ENCODE peak calls at places on chromosomes 16 and 17, in eight cellular contexts. T, J, K, L, H, F, B and P are unnamed samples.

GRCh38 chr17:39617446-39618251 is 9.1 kb upstream of the PPP1R1B start:
- DNase-seq in T (peak; percentile 74), J (no peak), K (peak; percentile 85), L (peak; percentile 77), H (peak; percentile 48), F (no peak), B (peak; percentile 58), P (no peak)

GRCh38 chr16:9847146-9847545 is 335.1 kb downstream of the GRIN2A start:
- DNase-seq in T (no peak), J (no peak), K (no peak), L (no peak), H (no peak), F (no peak), B (no peak), P (no peak)

GRCh38 chr16:1493746-1494094 is 560 bp downstream of the TELO2 start:
- DNase-seq in T (no peak), J (peak; percentile 54), K (no peak), L (no peak), H (no peak), F (no peak), B (no peak), P (no peak)

GRCh38 chr16:2822158-2822495 is 5.1 kb downstream of the PRSS21 start:
- DNase-seq in T (no peak), J (no peak), K (no peak), L (no peak), H (no peak), F (no peak), B (no peak), P (peak; percentile 36)

GRCh38 chr16:2032285-2033056 is 5.8 kb downstream of the NHERF2 start:
- DNase-seq in T (no peak), J (no peak), K (peak; percentile 55), L (no peak), H (no peak), F (no peak), B (no peak), P (no peak)

GRCh38 chr16:3256146-3256875 is at the start of gene MEFV:
- DNase-seq in T (peak; percentile 64), J (no peak), K (no peak), L (no peak), H (no peak), F (no peak), B (no peak), P (peak; percentile 73)

GRCh38 chr17:30062372-30062771 is 54.2 kb upstream of the NSRP1 start:
- DNase-seq in T (no peak), J (no peak), K (no peak), L (no peak), H (no peak), F (no peak), B (no peak), P (no peak)

GRCh38 chr16:27429330-27429871 is 27.4 kb downstream of the IL21R start:
- DNase-seq in T (no peak), J (no peak), K (no peak), L (no peak), H (no peak), F (no peak), B (no peak), P (peak; percentile 0)

GRCh38 chr17:39169101-39169500 is 3.1 kb upstream of the ARL5C start:
- DNase-seq in T (no peak), J (no peak), K (no peak), L (no peak), H (no peak), F (no peak), B (no peak), P (no peak)

GRCh38 chr17:15083225-15083624 is 181.9 kb downstream of the PMP22 start:
- DNase-seq in T (no peak), J (no peak), K (no peak), L (no peak), H (no peak), F (no peak), B (peak; percentile 21), P (no peak)

GRCh38 chr17:81295678-81296381 is 723 bp upstream of the SLC38A10 start:
- DNase-seq in T (peak; percentile 35), J (peak; percentile 63), K (peak; percentile 85), L (peak; percentile 81), H (no peak), F (peak; percentile 80), B (no peak), P (no peak)

GRCh38 chr17:44043326-44043725 is 23.1 kb downstream of the LSM12 start:
- DNase-seq in T (peak; percentile 77), J (no peak), K (no peak), L (no peak), H (no peak), F (no peak), B (no peak), P (no peak)

GRCh38 chr16:85655216-85656129 is 33.3 kb downstream of the GINS2 start:
- DNase-seq in T (no peak), J (no peak), K (peak; percentile 49), L (no peak), H (no peak), F (no peak), B (no peak), P (no peak)

GRCh38 chr16:48383877-48384304 is 1.3 kb downstream of the SIAH1 start:
- DNase-seq in T (no peak), J (no peak), K (no peak), L (no peak), H (no peak), F (no peak), B (peak; percentile 13), P (no peak)

DNA sequence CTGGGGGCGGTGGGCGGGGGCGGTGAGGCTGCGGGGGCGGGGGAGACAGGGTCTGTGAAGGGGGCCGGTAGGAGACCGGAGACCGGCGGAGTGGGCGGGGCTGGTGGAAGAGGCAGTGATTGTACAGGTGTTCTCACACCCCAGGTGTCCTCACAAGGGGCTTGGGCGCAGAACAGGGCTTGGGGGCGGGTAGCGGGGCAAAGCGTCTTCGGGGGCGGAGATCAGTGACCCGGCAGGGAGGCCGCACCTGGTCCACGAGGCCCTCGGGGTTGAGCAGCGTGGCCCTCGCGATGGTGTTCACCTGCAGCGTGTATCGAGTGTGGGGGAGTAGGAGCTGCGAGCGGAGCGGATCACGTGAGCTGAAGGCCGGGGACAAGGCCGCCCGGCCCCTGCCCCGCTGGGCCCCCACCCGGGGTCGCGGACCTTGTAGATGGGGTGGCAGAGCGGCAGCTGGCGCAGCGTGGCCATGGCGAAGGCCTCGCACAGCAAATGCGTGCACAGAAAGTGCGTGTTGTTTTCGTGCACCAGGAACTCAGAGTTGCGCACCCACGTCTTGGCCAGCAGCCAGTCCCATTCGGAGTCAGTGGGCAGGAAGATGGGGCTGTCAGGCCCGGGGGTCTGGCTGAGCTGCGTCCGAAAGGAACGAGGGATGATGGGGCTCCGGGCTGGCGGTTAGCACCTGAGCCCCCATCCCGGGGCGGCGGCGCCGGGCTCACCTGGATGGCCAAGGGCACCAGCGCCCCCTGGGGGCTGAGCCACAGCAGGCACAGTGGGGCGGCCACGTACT is 8.5 kb downstream of the ALOXE3 start:
- DNase-seq in T (peak; percentile 48), J (peak; percentile 87), K (peak; percentile 75), L (peak; percentile 67), H (no peak), F (no peak), B (peak; percentile 78), P (no peak)
- TF ChIP-seq CTCF in T (peak; percentile 83), J (peak; percentile 93), K (peak; percentile 91), L (peak; percentile 74), H (peak; percentile 79), F (peak; percentile 89), B (peak; percentile 87), P (peak; percentile 99)

DNA sequence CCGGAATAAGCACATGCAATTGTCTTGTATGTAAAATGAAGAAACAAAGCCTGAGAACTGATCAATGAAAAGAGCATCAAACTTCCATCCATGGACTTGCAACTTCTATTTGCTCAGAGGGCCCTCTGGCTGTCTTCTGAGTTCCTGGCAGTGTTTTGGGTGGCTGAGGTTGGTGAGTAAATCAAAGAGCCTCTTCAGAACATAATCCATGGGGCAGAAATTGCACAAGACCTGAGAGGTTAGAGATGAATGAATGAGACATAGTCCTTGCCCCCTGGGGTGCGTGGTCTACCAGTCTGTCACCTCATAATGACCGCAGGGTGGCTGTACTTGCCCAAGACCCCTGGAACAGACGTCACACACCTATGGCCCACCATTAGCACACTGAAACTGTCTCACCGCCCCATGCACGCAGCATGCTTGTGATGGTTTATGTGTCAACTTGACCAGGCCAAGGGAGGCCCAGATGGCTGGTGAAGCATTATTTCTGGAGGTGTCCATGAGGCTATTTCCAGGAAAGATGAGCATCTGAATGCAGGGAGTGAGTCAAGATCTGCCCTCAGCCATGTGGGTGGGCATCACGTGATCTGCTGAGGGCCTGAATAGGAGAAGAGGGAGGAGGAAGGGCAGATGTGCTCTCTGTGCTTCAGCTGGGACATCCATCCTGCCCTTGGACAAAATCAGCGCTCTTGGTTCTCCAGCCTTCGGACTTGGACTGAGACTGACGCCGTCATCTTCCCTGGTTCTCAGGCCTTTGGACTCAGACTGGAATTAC is 8.3 kb downstream of the PIK3R6 start:
- DNase-seq in T (peak; percentile 32), J (no peak), K (no peak), L (no peak), H (no peak), F (no peak), B (no peak), P (no peak)
- TF ChIP-seq CTCF in T (no peak), J (no peak), K (no peak), L (no peak), H (no peak), F (no peak), B (no peak), P (no peak)

GRCh38 chr16:82629441-82630027 is 2.8 kb downstream of the CDH13 start:
- DNase-seq in T (peak; percentile 61), J (no peak), K (no peak), L (no peak), H (no peak), F (no peak), B (no peak), P (no peak)

GRCh38 chr16:82631701-82632685 is 5.2 kb downstream of the CDH13 start:
- DNase-seq in T (no peak), J (no peak), K (no peak), L (no peak), H (no peak), F (no peak), B (no peak), P (no peak)

GRCh38 chr16:82630219-82630618 is 3.5 kb downstream of the CDH13 start:
- DNase-seq in T (no peak), J (no peak), K (no peak), L (no peak), H (no peak), F (no peak), B (no peak), P (no peak)

GRCh38 chr16:82628741-82629140 is 2.0 kb downstream of the CDH13 start:
- DNase-seq in T (no peak), J (no peak), K (no peak), L (no peak), H (no peak), F (no peak), B (no peak), P (no peak)

DNA sequence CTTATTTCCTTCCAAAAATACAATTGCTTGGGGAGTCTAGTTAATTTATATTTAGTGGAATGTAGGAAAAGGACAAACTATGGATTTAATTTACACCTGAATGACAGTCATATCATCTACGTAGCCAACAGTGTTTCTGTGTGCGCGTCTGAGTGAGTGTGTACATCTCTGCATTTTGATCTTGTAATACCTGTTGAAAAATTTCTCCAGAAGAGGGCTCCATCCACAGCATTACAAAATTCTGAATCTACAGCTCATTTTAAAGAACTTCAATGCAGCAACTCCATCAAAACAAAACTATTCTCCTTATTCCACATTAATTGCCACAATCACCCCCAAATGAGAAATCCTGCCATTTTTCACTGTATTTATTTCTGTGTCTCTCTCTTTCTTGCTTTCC is 3.9 kb downstream of the CDH13 start:
- DNase-seq in T (peak; percentile 51), J (no peak), K (no peak), L (no peak), H (no peak), F (no peak), B (no peak), P (no peak)
- TF ChIP-seq CTCF in T (peak; percentile 36), J (peak; percentile 23), K (no peak), L (no peak), H (peak; percentile 54), F (peak; percentile 29), B (no peak), P (no peak)

GRCh38 chr17:37701424-37702020 is 43.3 kb downstream of the HNF1B start:
- DNase-seq in T (peak; percentile 20), J (peak; percentile 74), K (no peak), L (no peak), H (no peak), F (peak; percentile 18), B (no peak), P (peak; percentile 49)
- TF ChIP-seq CTCF in T (peak; percentile 74), J (peak; percentile 74), K (peak; percentile 64), L (peak; percentile 75), H (peak; percentile 58), F (peak; percentile 57), B (peak; percentile 20), P (peak; percentile 94)